ENCODE peak calls at places on chromosomes 1 and 21, in eight cellular contexts. L, D, B, R, N, Z, S and Q are unnamed samples.

GRCh38 chr1:194644528-194644927 is 1458.1 kb upstream of the B3GALT2 start:
- DNase-seq in D (no peak), Z (no peak), N (no peak), R (no peak), B (no peak), S (no peak), L (no peak), Q (no peak)

GRCh38 chr1:65812065-65812464 is 19.4 kb downstream of the PDE4B start:
- DNase-seq in N (no peak), R (no peak), B (no peak), D (no peak), L (peak; percentile 39), S (no peak), Z (peak; percentile 96), Q (no peak)

GRCh38 chr1:225817611-225818061 is 7.7 kb downstream of the EPHX1 start:
- DNase-seq in Z (no peak), L (peak; percentile 88), D (peak; percentile 88), N (no peak), B (peak; percentile 93), R (peak; percentile 63), S (no peak), Q (peak; percentile 93)

GRCh38 chr1:2585318-2586092 is 1.1 kb upstream of the PRXL2B start:
- DNase-seq in D (no peak), S (peak; percentile 94), R (peak; percentile 63), Z (no peak), N (peak; percentile 61), L (peak; percentile 86), B (peak; percentile 88), Q (peak; percentile 69)

GRCh38 chr1:110130113-110130591 is 17.9 kb downstream of the UBL4B start:
- DNase-seq in Z (no peak), B (no peak), L (no peak), R (peak; percentile 12), D (no peak), S (no peak), N (peak; percentile 81), Q (no peak)

GRCh38 chr1:167871331-167871730 is 42.6 kb downstream of the ADCY10 start:
- DNase-seq in D (no peak), N (no peak), L (no peak), B (no peak), S (no peak), R (no peak), Z (no peak), Q (no peak)

GRCh38 chr21:43893536-43894205 is 28.6 kb downstream of the AGPAT3 start:
- DNase-seq in B (peak; percentile 63), S (no peak), N (no peak), R (no peak), L (no peak), Z (no peak), D (no peak), Q (peak; percentile 49)

GRCh38 chr1:180092931-180093650 is 61.6 kb upstream of the QSOX1 start:
- DNase-seq in N (no peak), S (no peak), D (no peak), R (no peak), L (no peak), Z (no peak), B (no peak), Q (no peak)

GRCh38 chr1:156705321-156705917 is at the start of gene CRABP2:
- DNase-seq in N (peak; percentile 64), B (peak; percentile 80), Z (no peak), D (peak; percentile 76), L (peak; percentile 20), S (no peak), R (no peak), Q (no peak)

GRCh38 chr1:156704166-156704711 is 1.1 kb downstream of the CRABP2 start:
- DNase-seq in B (no peak), Z (no peak), D (no peak), R (no peak), N (no peak), S (no peak), L (no peak), Q (no peak)

GRCh38 chr1:156703741-156704140 is 1.6 kb downstream of the CRABP2 start:
- DNase-seq in S (no peak), N (no peak), Z (no peak), D (no peak), L (no peak), R (no peak), B (no peak), Q (no peak)

GRCh38 chr1:156705918-156706646 is 699 bp upstream of the CRABP2 start:
- DNase-seq in D (peak; percentile 85), S (peak; percentile 94), L (peak; percentile 66), B (peak; percentile 88), N (peak; percentile 98), Z (no peak), R (peak; percentile 23), Q (peak; percentile 68)

DNA sequence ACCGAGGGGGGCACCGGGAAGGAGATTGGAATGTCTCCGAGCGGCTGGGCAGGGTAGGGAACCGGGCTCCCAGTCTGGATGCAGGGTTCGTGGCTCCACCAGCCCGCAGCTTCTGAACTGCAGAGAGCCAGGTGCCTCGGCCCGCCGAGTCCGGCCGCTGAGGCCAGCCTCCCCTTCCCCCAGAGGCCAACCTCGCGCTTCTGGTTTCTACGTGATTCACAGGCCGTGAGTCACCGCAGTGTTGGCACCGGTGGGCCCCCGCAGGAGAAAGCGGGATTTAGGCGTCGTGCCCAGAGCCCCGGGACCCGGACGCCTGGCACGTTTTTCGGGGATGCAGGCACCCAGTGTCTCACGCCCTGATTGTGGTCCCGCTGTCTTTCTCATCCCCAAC is 458 bp downstream of the CRABP2 start:
- DNase-seq in D (peak; percentile 84), L (peak; percentile 33), S (no peak), N (peak; percentile 64), B (peak; percentile 91), R (no peak), Z (no peak), Q (peak; percentile 58)
- TF ChIP-seq EP300 in D (no peak), L (no peak), S (no peak), N (no peak), B (no peak), R (no peak), Z (no peak), Q (no peak)

DNA sequence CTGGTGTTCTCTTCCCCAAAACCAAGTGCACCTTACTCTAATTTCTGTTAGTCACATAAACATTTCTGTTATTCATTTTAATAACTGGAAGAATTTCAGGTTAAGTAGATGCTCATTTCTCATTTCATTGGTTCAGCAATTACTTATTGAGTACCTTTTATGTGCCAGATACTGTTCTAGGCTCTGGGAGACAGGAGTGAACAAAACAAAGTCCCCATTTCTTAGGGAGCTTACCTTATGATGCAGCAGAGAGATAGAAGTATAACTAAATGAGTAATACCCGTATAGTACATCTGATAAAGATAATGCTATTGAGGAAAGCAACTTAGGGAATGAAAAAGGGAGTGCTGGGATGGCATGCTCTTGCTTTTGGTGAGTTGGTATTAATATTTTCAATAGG is 33.7 kb downstream of the LRRC8C start:
- DNase-seq in D (no peak), L (no peak), N (no peak), B (no peak), S (no peak), Z (no peak), R (no peak), Q (no peak)
- H3K27ac ChIP-seq in D (no peak overlapping the region), L (no peak overlapping the region), N (no peak overlapping the region), B (no peak overlapping the region), S (no peak overlapping the region), Z (no peak overlapping the region), R (no peak overlapping the region), Q (no peak overlapping the region)

DNA sequence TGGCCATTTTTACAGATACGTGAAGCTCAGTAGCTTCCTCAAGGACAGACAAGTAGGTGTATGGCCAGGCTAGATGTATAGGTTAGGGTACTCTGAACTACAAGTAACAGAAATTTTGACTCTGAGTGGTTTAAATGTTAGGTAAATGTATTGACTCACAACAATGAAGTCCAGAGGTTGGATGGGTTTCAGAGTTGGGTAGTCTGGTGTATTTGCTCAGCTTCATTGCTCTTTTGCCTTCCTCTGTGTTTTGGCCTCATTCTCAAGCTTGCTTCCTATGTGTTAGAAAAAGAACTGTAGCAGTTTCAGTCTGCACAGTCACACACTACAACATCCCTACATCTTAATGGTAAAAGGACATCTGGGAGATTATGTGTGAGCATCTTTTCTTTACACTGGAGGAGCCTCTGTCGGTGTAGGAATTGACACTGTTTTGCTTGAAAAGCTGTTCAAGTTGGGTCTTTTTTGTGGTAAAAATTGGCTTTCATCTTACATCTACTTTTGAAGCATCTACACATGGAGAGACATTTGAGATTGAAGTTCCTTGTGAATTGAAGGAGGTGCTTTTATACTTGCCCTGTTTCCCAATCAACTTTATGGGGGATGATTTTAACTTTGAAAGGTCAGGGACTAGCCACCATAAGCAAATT is 64.4 kb downstream of the MAST2 start:
- DNase-seq in S (no peak), R (peak; percentile 78), N (no peak), B (no peak), Z (no peak), L (no peak), D (no peak), Q (no peak)
- TF ChIP-seq POLR2AphosphoS5 in S (no peak), R (no peak), N (no peak), B (no peak), Z (no peak), L (no peak), D (no peak), Q (no peak)

GRCh38 chr1:36883315-36883949 is 150.9 kb downstream of the GRIK3 start:
- DNase-seq in R (no peak), S (peak; percentile 53), B (no peak), D (peak; percentile 21), N (no peak), Z (no peak), L (no peak), Q (peak; percentile 9)

GRCh38 chr1:36884801-36885200 is 149.5 kb downstream of the GRIK3 start:
- DNase-seq in D (peak; percentile 22), R (no peak), B (no peak), Z (no peak), N (no peak), L (no peak), S (peak; percentile 84), Q (no peak)

GRCh38 chr1:36884029-36884701 is 150.2 kb downstream of the GRIK3 start:
- DNase-seq in L (no peak), Z (peak; percentile 28), R (no peak), S (peak; percentile 84), N (no peak), B (no peak), D (peak; percentile 8), Q (peak; percentile 9)

GRCh38 chr1:36882536-36883285 is 151.6 kb downstream of the GRIK3 start:
- DNase-seq in R (no peak), N (peak; percentile 23), D (peak; percentile 5), S (peak; percentile 87), L (no peak), B (no peak), Z (no peak), Q (peak; percentile 9)

GRCh38 chr1:36885537-36886441 is 148.5 kb downstream of the GRIK3 start:
- DNase-seq in Z (no peak), R (no peak), L (no peak), B (no peak), S (peak; percentile 88), D (peak; percentile 21), N (peak; percentile 38), Q (peak; percentile 10)
- TF ChIP-seq EP300 in Z (no peak), R (no peak), L (no peak), B (no peak), S (no peak), D (no peak), N (no peak), Q (no peak)